ENCODE peak calls at places on chromosome 12, in eight cellular contexts. One of them, this sample, is unnamed.
A peak's percentile ranks its signal among the peaks of the same experiment; 100 is the strongest.

GRCh38 chr12:77319141-77319540 is 253.8 kb upstream of the E2F7 start:
- DNase-seq in GOT3: no peak
- DNase-seq in A549: no peak
- DNase-seq in T1000: no peak
- DNase-seq in psoas muscle: no peak
- DNase-seq in choroid plexus epithelial cell: no peak
- DNase-seq in stimulated activated CD8-positive, alpha-beta memory T cell treated with anti-CD3 and anti-CD28 coated beads, Interleukin-2, amount 100 ng/mL, for 48 hours: no peak
- DNase-seq in AG10803: no peak
- DNase-seq in this sample: no peak

GRCh38 chr12:71948390-71948789 is 9.7 kb downstream of the TPH2 start:
- DNase-seq in GOT3: no peak
- DNase-seq in A549: no peak
- DNase-seq in T1000: no peak
- DNase-seq in psoas muscle: no peak
- DNase-seq in choroid plexus epithelial cell: no peak
- DNase-seq in stimulated activated CD8-positive, alpha-beta memory T cell treated with anti-CD3 and anti-CD28 coated beads, Interleukin-2, amount 100 ng/mL, for 48 hours: no peak
- DNase-seq in AG10803: no peak
- DNase-seq in this sample: peak; percentile 23

GRCh38 chr12:123387508-123388217 is 3.7 kb downstream of the KMT5A start:
- DNase-seq in GOT3: no peak
- DNase-seq in A549: no peak
- DNase-seq in T1000: no peak
- DNase-seq in psoas muscle: no peak
- DNase-seq in choroid plexus epithelial cell: peak; percentile 8
- DNase-seq in stimulated activated CD8-positive, alpha-beta memory T cell treated with anti-CD3 and anti-CD28 coated beads, Interleukin-2, amount 100 ng/mL, for 48 hours: no peak
- DNase-seq in AG10803: no peak
- DNase-seq in this sample: no peak

GRCh38 chr12:52234226-52234810 is 1.3 kb downstream of the KRT7 start:
- DNase-seq in GOT3: no peak
- DNase-seq in A549: no peak
- DNase-seq in T1000: no peak
- DNase-seq in psoas muscle: no peak
- DNase-seq in choroid plexus epithelial cell: no peak
- DNase-seq in stimulated activated CD8-positive, alpha-beta memory T cell treated with anti-CD3 and anti-CD28 coated beads, Interleukin-2, amount 100 ng/mL, for 48 hours: no peak
- DNase-seq in AG10803: no peak
- DNase-seq in this sample: no peak

GRCh38 chr12:120121766-120122293 is 5.3 kb upstream of the RAB35 start:
- DNase-seq in GOT3: no peak
- DNase-seq in A549: no peak
- DNase-seq in T1000: no peak
- DNase-seq in psoas muscle: no peak
- DNase-seq in choroid plexus epithelial cell: no peak
- DNase-seq in stimulated activated CD8-positive, alpha-beta memory T cell treated with anti-CD3 and anti-CD28 coated beads, Interleukin-2, amount 100 ng/mL, for 48 hours: no peak
- DNase-seq in AG10803: no peak
- DNase-seq in this sample: no peak

GRCh38 chr12:71945121-71945520 is 6.5 kb downstream of the TPH2 start:
- DNase-seq in GOT3: no peak
- DNase-seq in A549: no peak
- DNase-seq in T1000: no peak
- DNase-seq in psoas muscle: no peak
- DNase-seq in choroid plexus epithelial cell: no peak
- DNase-seq in stimulated activated CD8-positive, alpha-beta memory T cell treated with anti-CD3 and anti-CD28 coated beads, Interleukin-2, amount 100 ng/mL, for 48 hours: no peak
- DNase-seq in AG10803: no peak
- DNase-seq in this sample: no peak

GRCh38 chr12:113005759-113006158 is 27.4 kb downstream of the OAS2 start:
- DNase-seq in GOT3: no peak
- DNase-seq in A549: peak; percentile 33
- DNase-seq in T1000: no peak
- DNase-seq in psoas muscle: no peak
- DNase-seq in choroid plexus epithelial cell: no peak
- DNase-seq in stimulated activated CD8-positive, alpha-beta memory T cell treated with anti-CD3 and anti-CD28 coated beads, Interleukin-2, amount 100 ng/mL, for 48 hours: no peak
- DNase-seq in AG10803: peak; percentile 3
- DNase-seq in this sample: no peak

GRCh38 chr12:31482816-31483215 is 108.1 kb downstream of the DENND5B start:
- DNase-seq in GOT3: no peak
- DNase-seq in A549: no peak
- DNase-seq in T1000: peak; percentile 23
- DNase-seq in psoas muscle: no peak
- DNase-seq in choroid plexus epithelial cell: peak; percentile 27
- DNase-seq in stimulated activated CD8-positive, alpha-beta memory T cell treated with anti-CD3 and anti-CD28 coated beads, Interleukin-2, amount 100 ng/mL, for 48 hours: no peak
- DNase-seq in AG10803: peak; percentile 2
- DNase-seq in this sample: no peak

GRCh38 chr12:49054524-49054923 is 6.1 kb downstream of the KMT2D start:
- DNase-seq in GOT3: no peak
- DNase-seq in A549: no peak
- DNase-seq in T1000: no peak
- DNase-seq in psoas muscle: no peak
- DNase-seq in choroid plexus epithelial cell: no peak
- DNase-seq in stimulated activated CD8-positive, alpha-beta memory T cell treated with anti-CD3 and anti-CD28 coated beads, Interleukin-2, amount 100 ng/mL, for 48 hours: no peak
- DNase-seq in AG10803: no peak
- DNase-seq in this sample: no peak

GRCh38 chr12:96719671-96720362 is 187.2 kb upstream of the NEDD1 start:
- DNase-seq in GOT3: no peak
- DNase-seq in A549: no peak
- DNase-seq in T1000: no peak
- DNase-seq in psoas muscle: no peak
- DNase-seq in choroid plexus epithelial cell: peak; percentile 66
- DNase-seq in stimulated activated CD8-positive, alpha-beta memory T cell treated with anti-CD3 and anti-CD28 coated beads, Interleukin-2, amount 100 ng/mL, for 48 hours: no peak
- DNase-seq in AG10803: peak; percentile 11
- DNase-seq in this sample: peak; percentile 95